ENCODE peak calls at places on chromosomes 1 and 21, in five cellular contexts. B is IMR-90, C is MM.1S, M is A549, E is lung. V is an unnamed sample. For H3K4me1 and H3K9me3, the result is how much of the 10 kb centered on the place peaks cover.

GRCh38 chr21:29092102-29092959 is 18.9 kb upstream of the CCT8 start:
- DNase-seq in B (peak), C (no peak), M (no peak), E (no peak), V (peak)

GRCh38 chr1:15848929-15849774 is 1.6 kb downstream of the SPEN start:
- DNase-seq in B (peak), C (peak), M (peak), E (peak), V (peak)

GRCh38 chr1:185396126-185396525 is 79.1 kb upstream of the IVNS1ABP start:
- DNase-seq in B (no peak), C (no peak), M (no peak), E (no peak), V (no peak)

GRCh38 chr1:40389234-40389815 is 15.8 kb downstream of the SMAP2 start:
- DNase-seq in B (no peak), C (peak), M (no peak), E (no peak), V (no peak)

GRCh38 chr1:95754412-95754811 is 520.4 kb downstream of the RWDD3 start:
- DNase-seq in B (no peak), C (no peak), M (no peak), E (no peak), V (no peak)

GRCh38 chr1:33460947-33461629 is 11.4 kb upstream of the ZSCAN20 start:
- DNase-seq in B (no peak), C (peak), M (no peak), E (no peak), V (no peak)

GRCh38 chr1:7257225-7257624 is 472.0 kb downstream of the CAMTA1 start:
- DNase-seq in B (no peak), C (no peak), M (no peak), E (no peak), V (no peak)

GRCh38 chr21:35208810-35209517 is 159.9 kb upstream of the RUNX1 start:
- DNase-seq in B (peak), C (no peak), M (no peak), E (no peak), V (no peak)

GRCh38 chr21:32940079-32941014 is 85.4 kb upstream of the OLIG2 start:
- DNase-seq in B (peak), C (peak), M (peak), E (peak), V (no peak)

GRCh38 chr1:205140113-205140512 is 18.3 kb upstream of the RBBP5 start:
- DNase-seq in B (no peak), C (no peak), M (no peak), E (no peak), V (no peak)

GRCh38 chr1:175287377-175287776 is 94.8 kb upstream of the KIAA0040 start:
- DNase-seq in B (no peak), C (peak), M (no peak), E (no peak), V (no peak)

GRCh38 chr1:213996320-213997022 is 8.7 kb downstream of the PROX1 start:
- DNase-seq in B (no peak), C (no peak), M (no peak), E (no peak), V (no peak)

GRCh38 chr1:228151526-228151925 is 1.8 kb downstream of the GJC2 start:
- DNase-seq in B (no peak), C (no peak), M (no peak), E (no peak), V (no peak)

GRCh38 chr1:246284021-246284420 is 223.1 kb downstream of the SMYD3 start:
- DNase-seq in B (peak), C (no peak), M (no peak), E (no peak), V (no peak)

DNA sequence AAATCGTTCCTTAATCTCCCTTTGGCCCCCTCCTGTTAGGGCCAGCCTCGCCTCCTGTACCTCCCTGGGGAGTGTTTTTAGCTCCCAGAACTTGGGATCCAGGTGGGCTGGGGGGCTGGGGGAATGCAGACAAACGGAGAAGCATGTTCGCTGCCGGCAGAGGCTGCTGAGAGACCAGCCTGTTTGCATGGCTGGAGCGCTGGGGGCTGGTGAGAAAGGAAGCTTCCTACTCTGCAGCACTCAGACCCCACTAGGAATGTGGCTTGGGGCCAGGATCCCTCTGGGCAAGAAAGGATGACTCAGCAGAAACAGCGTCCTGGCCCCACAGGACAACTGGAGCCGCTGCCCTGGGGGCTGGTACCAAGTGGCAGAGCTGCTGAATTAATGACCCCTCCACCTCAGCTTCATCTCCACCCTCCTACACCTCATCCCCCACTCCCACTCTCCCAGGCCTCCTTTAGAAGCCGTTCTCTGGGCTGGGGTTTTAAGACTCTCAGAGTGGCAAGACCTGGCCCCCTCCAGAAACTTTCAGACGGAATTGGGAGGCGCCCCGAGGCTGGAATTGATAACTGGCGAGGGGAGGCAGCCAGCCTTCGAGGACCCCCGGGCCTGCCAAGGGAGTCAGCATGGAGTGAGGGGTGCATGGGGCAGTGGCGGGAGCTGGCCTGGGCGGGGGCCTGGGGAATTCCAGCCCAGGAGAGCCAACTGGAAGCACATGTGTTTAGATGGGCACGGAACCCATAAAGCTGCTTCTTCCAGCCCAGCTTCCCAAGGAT is 28.5 kb upstream of the EPS8L3 start:
- DNase-seq in B (peak), C (no peak), M (peak), E (peak), V (peak)
- H3K4me1 ChIP-seq in B (under half), C (under half), M (half or more), E (under half), V (half or more)

GRCh38 chr1:46248122-46248920 is 758 bp downstream of the RAD54L start:
- DNase-seq in B (no peak), C (peak), M (peak), E (no peak), V (peak)
- H3K27ac ChIP-seq in B (peak), C (peak), M (peak), E (no peak), V (peak)

GRCh38 chr1:3028531-3029282 is 7.4 kb downstream of the ACTRT2 start:
- DNase-seq in B (no peak), C (no peak), M (no peak), E (no peak), V (no peak)
- H3K9me3 ChIP-seq in B (half or more), C (under half), M (under half), E (under half), V (under half)

GRCh38 chr1:160474392-160475242 is 48.4 kb downstream of the SLAMF6 start:
- DNase-seq in B (no peak), C (no peak), M (no peak), E (no peak), V (no peak)
- H3K4me1 ChIP-seq in B (under half), C (under half), M (under half), E (under half), V (under half)

V was measured in SJSA1.